ENCODE peak calls at places on chromosomes 7 and 10, in six cellular contexts. One of them, this sample, is unnamed.

GRCh38 chr10:124104011-124104627 is 10.7 kb upstream of the CHST15 start:
- DNase-seq in tibial nerve: no peak
- DNase-seq in heart left ventricle: no peak
- DNase-seq in lower lobe of right lung: no peak
- DNase-seq in tibial artery: no peak
- DNase-seq in IMR-90: no peak
- DNase-seq in this sample: no peak

GRCh38 chr7:11726251-11727155 is 105.5 kb downstream of the THSD7A start:
- DNase-seq in lower lobe of right lung: no peak
- DNase-seq in IMR-90: peak; percentile 9
- DNase-seq in tibial artery: peak; percentile 27
- DNase-seq in heart left ventricle: peak; percentile 44
- DNase-seq in tibial nerve: no peak
- DNase-seq in this sample: no peak

GRCh38 chr10:51103818-51104217 is 29.5 kb downstream of the PRKG1 start:
- DNase-seq in IMR-90: peak; percentile 42
- DNase-seq in lower lobe of right lung: no peak
- DNase-seq in tibial nerve: no peak
- DNase-seq in tibial artery: no peak
- DNase-seq in heart left ventricle: no peak
- DNase-seq in this sample: no peak

GRCh38 chr10:90919683-90920574 is 958 bp downstream of the ANKRD1 start:
- DNase-seq in heart left ventricle: no peak
- DNase-seq in lower lobe of right lung: no peak
- DNase-seq in IMR-90: no peak
- DNase-seq in tibial nerve: no peak
- DNase-seq in tibial artery: no peak
- DNase-seq in this sample: no peak

GRCh38 chr7:129225206-129225930 is 538 bp downstream of the AHCYL2 start:
- DNase-seq in IMR-90: peak; percentile 27
- DNase-seq in heart left ventricle: peak; percentile 67
- DNase-seq in tibial artery: peak; percentile 53
- DNase-seq in lower lobe of right lung: peak; percentile 80
- DNase-seq in tibial nerve: peak; percentile 31
- DNase-seq in this sample: peak; percentile 35

GRCh38 chr7:129489491-129489890 is 12.8 kb upstream of the SMKR1 start:
- DNase-seq in tibial nerve: no peak
- DNase-seq in tibial artery: no peak
- DNase-seq in heart left ventricle: no peak
- DNase-seq in lower lobe of right lung: no peak
- DNase-seq in IMR-90: peak; percentile 93
- DNase-seq in this sample: no peak

GRCh38 chr10:118629211-118629610 is 33.8 kb upstream of the PRLHR start:
- DNase-seq in heart left ventricle: no peak
- DNase-seq in IMR-90: no peak
- DNase-seq in tibial artery: no peak
- DNase-seq in lower lobe of right lung: no peak
- DNase-seq in tibial nerve: no peak
- DNase-seq in this sample: no peak

GRCh38 chr7:16203065-16203464 is 218.3 kb downstream of the CRPPA start:
- DNase-seq in IMR-90: no peak
- DNase-seq in tibial artery: no peak
- DNase-seq in lower lobe of right lung: no peak
- DNase-seq in tibial nerve: no peak
- DNase-seq in heart left ventricle: no peak
- DNase-seq in this sample: no peak

GRCh38 chr10:42488416-42488815 is 150.0 kb downstream of the ZNF33B start:
- DNase-seq in lower lobe of right lung: no peak
- DNase-seq in IMR-90: peak; percentile 31
- DNase-seq in tibial nerve: no peak
- DNase-seq in tibial artery: no peak
- DNase-seq in heart left ventricle: no peak
- DNase-seq in this sample: no peak
- H3K9me3 ChIP-seq in lower lobe of right lung: peaks cover 7% of the 10 kb centered on the region
- H3K9me3 ChIP-seq in IMR-90: no peaks in the 10 kb centered on the region
- H3K9me3 ChIP-seq in tibial nerve: no peaks in the 10 kb centered on the region
- H3K9me3 ChIP-seq in tibial artery: no peaks in the 10 kb centered on the region
- H3K9me3 ChIP-seq in heart left ventricle: no peaks in the 10 kb centered on the region
- H3K9me3 ChIP-seq in this sample: no peaks in the 10 kb centered on the region

DNA sequence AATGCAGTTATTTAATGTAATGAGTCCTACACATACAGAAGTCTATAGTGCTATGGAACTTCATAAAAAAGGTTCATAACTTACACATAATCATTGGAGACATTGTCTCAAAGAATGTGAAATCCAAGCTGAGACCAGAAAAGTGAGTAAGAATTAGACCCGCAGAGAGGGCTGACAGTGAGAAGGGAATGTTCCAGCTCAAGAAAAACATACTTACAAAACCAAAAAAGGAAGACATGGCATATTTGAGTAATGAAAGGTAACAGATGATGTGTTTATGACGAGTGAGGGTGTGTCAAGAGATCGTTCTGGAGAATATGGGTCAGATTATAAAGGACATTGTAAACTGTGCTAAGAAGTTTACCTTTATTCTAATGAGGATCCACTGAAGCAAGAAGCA is 566.5 kb downstream of the ATRNL1 start:
- DNase-seq in tibial artery: no peak
- DNase-seq in IMR-90: no peak
- DNase-seq in heart left ventricle: no peak
- DNase-seq in lower lobe of right lung: no peak
- DNase-seq in tibial nerve: no peak
- DNase-seq in this sample: no peak
- H3K4me3 ChIP-seq in tibial artery: no peak overlapping the region
- H3K4me3 ChIP-seq in IMR-90: no peak overlapping the region
- H3K4me3 ChIP-seq in heart left ventricle: no peak overlapping the region
- H3K4me3 ChIP-seq in lower lobe of right lung: no peak overlapping the region
- H3K4me3 ChIP-seq in tibial nerve: no peak overlapping the region
- H3K4me3 ChIP-seq in this sample: no peak overlapping the region

GRCh38 chr7:116223598-116223997 is 13.3 kb downstream of the TES start:
- DNase-seq in IMR-90: no peak
- DNase-seq in lower lobe of right lung: no peak
- DNase-seq in heart left ventricle: no peak
- DNase-seq in tibial nerve: no peak
- DNase-seq in tibial artery: no peak
- DNase-seq in this sample: no peak

GRCh38 chr7:116226664-116227063 is 16.3 kb downstream of the TES start:
- DNase-seq in IMR-90: peak; percentile 7
- DNase-seq in tibial artery: no peak
- DNase-seq in lower lobe of right lung: no peak
- DNase-seq in heart left ventricle: no peak
- DNase-seq in tibial nerve: no peak
- DNase-seq in this sample: no peak

GRCh38 chr7:116224492-116225098 is 14.3 kb downstream of the TES start:
- DNase-seq in tibial nerve: no peak
- DNase-seq in IMR-90: no peak
- DNase-seq in lower lobe of right lung: no peak
- DNase-seq in heart left ventricle: no peak
- DNase-seq in tibial artery: no peak
- DNase-seq in this sample: no peak

GRCh38 chr7:116227678-116228239 is 17.4 kb downstream of the TES start:
- DNase-seq in lower lobe of right lung: no peak
- DNase-seq in heart left ventricle: no peak
- DNase-seq in tibial nerve: no peak
- DNase-seq in IMR-90: peak; percentile 94
- DNase-seq in tibial artery: no peak
- DNase-seq in this sample: no peak

GRCh38 chr7:116225860-116226259 is 15.5 kb downstream of the TES start:
- DNase-seq in IMR-90: no peak
- DNase-seq in tibial nerve: no peak
- DNase-seq in tibial artery: no peak
- DNase-seq in heart left ventricle: no peak
- DNase-seq in lower lobe of right lung: no peak
- DNase-seq in this sample: no peak
- H3K4me1 ChIP-seq in IMR-90: peaks cover 16% of the 10 kb centered on the region
- H3K4me1 ChIP-seq in tibial nerve: peaks cover 34% of the 10 kb centered on the region
- H3K4me1 ChIP-seq in tibial artery: peaks cover 98% of the 10 kb centered on the region
- H3K4me1 ChIP-seq in heart left ventricle: peaks cover 39% of the 10 kb centered on the region
- H3K4me1 ChIP-seq in lower lobe of right lung: peaks cover 33% of the 10 kb centered on the region
- H3K4me1 ChIP-seq in this sample: peaks cover 53% of the 10 kb centered on the region

DNA sequence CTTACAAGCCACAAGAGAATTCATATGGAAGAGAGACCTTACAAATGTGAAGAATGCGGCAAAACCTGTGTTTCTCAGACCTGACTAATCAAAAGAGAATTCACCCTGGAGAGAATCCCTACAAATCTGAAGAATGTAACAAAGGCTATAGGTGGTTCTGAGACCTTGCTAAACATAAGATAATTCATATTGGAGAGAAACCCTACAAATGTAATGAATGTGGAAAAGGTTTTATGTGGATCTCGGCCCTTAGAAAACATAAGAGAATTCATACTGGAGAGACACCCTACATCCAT is 33.4 kb downstream of the ZNF727 start:
- DNase-seq in tibial artery: no peak
- DNase-seq in lower lobe of right lung: no peak
- DNase-seq in heart left ventricle: no peak
- DNase-seq in tibial nerve: no peak
- DNase-seq in IMR-90: no peak
- DNase-seq in this sample: no peak
- H3K9me3 ChIP-seq in tibial artery: peaks cover 27% of the 10 kb centered on the region
- H3K9me3 ChIP-seq in lower lobe of right lung: peaks cover 98% of the 10 kb centered on the region
- H3K9me3 ChIP-seq in heart left ventricle: peaks cover 100% of the 10 kb centered on the region
- H3K9me3 ChIP-seq in tibial nerve: peaks cover 13% of the 10 kb centered on the region
- H3K9me3 ChIP-seq in IMR-90: peaks cover 26% of the 10 kb centered on the region
- H3K9me3 ChIP-seq in this sample: peaks cover 57% of the 10 kb centered on the region

GRCh38 chr7:22842973-22843372 is 20.3 kb upstream of the TOMM7 start:
- DNase-seq in IMR-90: no peak
- DNase-seq in tibial artery: no peak
- DNase-seq in lower lobe of right lung: no peak
- DNase-seq in tibial nerve: no peak
- DNase-seq in heart left ventricle: no peak
- DNase-seq in this sample: no peak

GRCh38 chr7:22843681-22844309 is 21.1 kb upstream of the TOMM7 start:
- DNase-seq in IMR-90: no peak
- DNase-seq in lower lobe of right lung: no peak
- DNase-seq in tibial nerve: no peak
- DNase-seq in heart left ventricle: no peak
- DNase-seq in tibial artery: no peak
- DNase-seq in this sample: no peak

GRCh38 chr7:22845221-22845844 is 22.7 kb upstream of the TOMM7 start:
- DNase-seq in heart left ventricle: no peak
- DNase-seq in tibial artery: no peak
- DNase-seq in tibial nerve: no peak
- DNase-seq in IMR-90: no peak
- DNase-seq in lower lobe of right lung: no peak
- DNase-seq in this sample: no peak

GRCh38 chr7:22842383-22842903 is 19.8 kb upstream of the TOMM7 start:
- DNase-seq in lower lobe of right lung: no peak
- DNase-seq in tibial nerve: no peak
- DNase-seq in tibial artery: no peak
- DNase-seq in heart left ventricle: no peak
- DNase-seq in IMR-90: no peak
- DNase-seq in this sample: no peak

GRCh38 chr7:22841954-22842353 is 19.3 kb upstream of the TOMM7 start:
- DNase-seq in lower lobe of right lung: no peak
- DNase-seq in tibial artery: peak; percentile 66
- DNase-seq in IMR-90: peak; percentile 47
- DNase-seq in tibial nerve: no peak
- DNase-seq in heart left ventricle: no peak
- DNase-seq in this sample: no peak
- H3K4me3 ChIP-seq in lower lobe of right lung: no peak overlapping the region
- H3K4me3 ChIP-seq in tibial artery: no peak overlapping the region
- H3K4me3 ChIP-seq in IMR-90: no peak overlapping the region
- H3K4me3 ChIP-seq in tibial nerve: no peak overlapping the region
- H3K4me3 ChIP-seq in heart left ventricle: no peak overlapping the region
- H3K4me3 ChIP-seq in this sample: no peak overlapping the region

GRCh38 chr10:57809961-57810360 is 457.7 kb downstream of the IPMK start:
- DNase-seq in IMR-90: no peak
- DNase-seq in tibial artery: no peak
- DNase-seq in lower lobe of right lung: no peak
- DNase-seq in heart left ventricle: no peak
- DNase-seq in tibial nerve: no peak
- DNase-seq in this sample: no peak
- H3K4me1 ChIP-seq in IMR-90: no peaks in the 10 kb centered on the region
- H3K4me1 ChIP-seq in tibial artery: no peaks in the 10 kb centered on the region
- H3K4me1 ChIP-seq in lower lobe of right lung: no peaks in the 10 kb centered on the region
- H3K4me1 ChIP-seq in heart left ventricle: no peaks in the 10 kb centered on the region
- H3K4me1 ChIP-seq in tibial nerve: no peaks in the 10 kb centered on the region
- H3K4me1 ChIP-seq in this sample: no peaks in the 10 kb centered on the region

GRCh38 chr7:64516451-64516850 is 46.4 kb downstream of the ZNF680 start:
- DNase-seq in heart left ventricle: no peak
- DNase-seq in lower lobe of right lung: no peak
- DNase-seq in tibial artery: no peak
- DNase-seq in tibial nerve: no peak
- DNase-seq in IMR-90: no peak
- DNase-seq in this sample: no peak

GRCh38 chr7:64515781-64516180 is 47.1 kb downstream of the ZNF680 start:
- DNase-seq in IMR-90: no peak
- DNase-seq in lower lobe of right lung: no peak
- DNase-seq in heart left ventricle: no peak
- DNase-seq in tibial artery: no peak
- DNase-seq in tibial nerve: no peak
- DNase-seq in this sample: no peak

GRCh38 chr7:64509583-64509982 is 53.3 kb downstream of the ZNF680 start:
- DNase-seq in tibial artery: no peak
- DNase-seq in heart left ventricle: no peak
- DNase-seq in tibial nerve: no peak
- DNase-seq in IMR-90: no peak
- DNase-seq in lower lobe of right lung: no peak
- DNase-seq in this sample: no peak

DNA sequence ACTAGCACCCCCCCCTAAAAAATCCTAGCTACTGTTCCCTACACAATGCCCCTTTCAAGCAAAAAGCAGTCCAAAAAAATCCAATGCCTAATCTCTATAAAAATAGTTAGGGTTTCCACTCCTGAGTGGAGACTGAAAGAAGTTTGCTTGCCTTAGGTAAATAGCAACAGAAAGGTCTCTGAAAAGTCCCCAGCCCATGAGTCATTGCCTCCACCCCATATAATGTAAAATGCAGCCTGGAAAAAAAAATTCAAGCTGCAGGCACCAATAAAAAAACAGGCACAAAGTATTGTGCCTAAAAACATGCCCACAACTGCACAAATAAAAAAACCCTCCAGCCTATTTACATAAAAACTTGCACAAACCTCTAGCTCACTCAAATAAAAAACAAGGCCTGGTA is 47.5 kb downstream of the ZNF680 start:
- DNase-seq in IMR-90: no peak
- DNase-seq in heart left ventricle: no peak
- DNase-seq in tibial nerve: no peak
- DNase-seq in lower lobe of right lung: no peak
- DNase-seq in tibial artery: no peak
- DNase-seq in this sample: no peak
- H3K9me3 ChIP-seq in IMR-90: peaks cover 8% of the 10 kb centered on the region
- H3K9me3 ChIP-seq in heart left ventricle: peaks cover 39% of the 10 kb centered on the region
- H3K9me3 ChIP-seq in tibial nerve: no peaks in the 10 kb centered on the region
- H3K9me3 ChIP-seq in lower lobe of right lung: peaks cover 86% of the 10 kb centered on the region
- H3K9me3 ChIP-seq in tibial artery: no peaks in the 10 kb centered on the region
- H3K9me3 ChIP-seq in this sample: peaks cover 15% of the 10 kb centered on the region

DNA sequence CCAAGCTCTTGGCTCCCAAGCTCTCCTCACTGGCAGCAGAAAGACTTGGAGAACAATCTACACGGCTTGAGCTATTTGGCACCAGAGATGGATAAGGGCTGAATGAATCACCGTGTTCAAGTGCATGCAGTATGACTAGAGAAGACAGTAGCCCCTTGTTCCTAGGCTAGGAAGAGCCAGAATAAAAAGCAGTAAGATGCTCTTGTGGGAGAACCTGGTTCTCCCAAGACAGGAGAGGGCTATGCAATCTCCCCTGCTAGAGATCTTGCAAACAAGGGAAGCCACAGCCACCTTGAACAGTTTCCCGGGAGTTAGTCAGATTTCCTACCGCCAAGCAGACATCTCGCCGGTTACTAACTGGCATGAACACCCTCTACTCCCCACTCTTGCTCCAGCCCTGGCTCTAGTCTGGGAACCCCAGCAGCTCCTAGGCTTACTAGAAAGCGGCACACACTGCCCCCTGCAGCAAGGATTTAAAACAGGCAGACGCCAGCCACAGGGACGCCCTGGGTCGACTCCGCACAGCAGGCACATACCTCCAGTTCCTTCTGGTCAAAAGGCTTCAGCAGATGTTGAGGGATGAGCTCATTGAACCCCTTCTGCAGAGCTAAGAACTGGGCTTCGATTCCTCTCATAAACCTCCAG is 107.3 kb downstream of the SMURF1 start:
- DNase-seq in IMR-90: peak; percentile 65
- DNase-seq in heart left ventricle: no peak
- DNase-seq in lower lobe of right lung: no peak
- DNase-seq in tibial artery: peak; percentile 60
- DNase-seq in tibial nerve: no peak
- DNase-seq in this sample: no peak
- H3K4me3 ChIP-seq in IMR-90: no peak overlapping the region
- H3K4me3 ChIP-seq in heart left ventricle: no peak overlapping the region
- H3K4me3 ChIP-seq in lower lobe of right lung: no peak overlapping the region
- H3K4me3 ChIP-seq in tibial artery: no peak overlapping the region
- H3K4me3 ChIP-seq in tibial nerve: no peak overlapping the region
- H3K4me3 ChIP-seq in this sample: no peak overlapping the region

This sample was measured in effector memory CD4-positive, alpha-beta T cell.